ENCODE peak calls at places on chromosomes 13 and 19, in ten cellular contexts. G is SJSA1; Q is uterus; R is stimulated activated CD4-positive, alpha-beta T cell treated with anti-CD3 and anti-CD28 coated beads, Interleukin-1b, Interleukin-23, amount 100 ng/mL, for 24 hours; X is GM12865; A is EH; I is NCI-H1092; V is NCI-H1048; J is NCI-H345; U is mesothelial cell of epicardium. H is an unnamed sample.

GRCh38 chr19:34556500-34556899 is 74.9 kb downstream of the WTIP start:
- DNase-seq in G (no peak), Q (no peak), R (no peak), X (no peak), A (peak), I (peak), V (peak), J (no peak), U (no peak), H (no peak)

GRCh38 chr19:5700455-5701092 is 10.5 kb downstream of the RPL36 start:
- DNase-seq in G (no peak), Q (no peak), R (no peak), X (peak), A (no peak), I (no peak), V (no peak), J (no peak), U (no peak), H (no peak)

GRCh38 chr13:29722415-29722814 is 126.9 kb upstream of the SLC7A1 start:
- DNase-seq in G (no peak), Q (no peak), R (no peak), X (no peak), A (no peak), I (no peak), V (no peak), J (no peak), U (no peak), H (no peak)

GRCh38 chr13:98476538-98476966 is 100.4 kb downstream of the STK24 start:
- DNase-seq in G (peak), Q (peak), R (peak), X (peak), A (peak), I (no peak), V (no peak), J (no peak), U (no peak), H (no peak)

GRCh38 chr13:41649659-41650058 is 192.3 kb downstream of the RGCC start:
- DNase-seq in G (no peak), Q (no peak), R (no peak), X (no peak), A (peak), I (no peak), V (no peak), J (no peak), U (no peak), H (no peak)

GRCh38 chr19:35860436-35860817 is 3.7 kb downstream of the KIRREL2 start:
- DNase-seq in G (no peak), Q (no peak), R (no peak), X (no peak), A (no peak), I (no peak), V (no peak), J (no peak), U (no peak), H (no peak)

GRCh38 chr13:60790620-60791019 is 393.6 kb downstream of the TDRD3 start:
- DNase-seq in G (no peak), Q (peak), R (no peak), X (no peak), A (no peak), I (no peak), V (no peak), J (no peak), U (no peak), H (no peak)

GRCh38 chr19:41328157-41328817 is 18.3 kb downstream of the CCDC97 start:
- DNase-seq in G (peak), Q (no peak), R (no peak), X (peak), A (peak), I (no peak), V (no peak), J (no peak), U (no peak), H (no peak)

GRCh38 chr13:77909827-77910226 is 8.8 kb downstream of the EDNRB start:
- DNase-seq in G (no peak), Q (no peak), R (no peak), X (no peak), A (no peak), I (no peak), V (no peak), J (no peak), U (no peak), H (no peak)

GRCh38 chr13:47890146-47890814 is 110.8 kb downstream of the SUCLA2 start:
- DNase-seq in G (no peak), Q (no peak), R (no peak), X (no peak), A (peak), I (no peak), V (no peak), J (no peak), U (no peak), H (no peak)

GRCh38 chr13:30870049-30870884 is 35.8 kb upstream of the MEDAG start:
- DNase-seq in G (peak), Q (peak), R (no peak), X (peak), A (peak), I (no peak), V (peak), J (no peak), U (no peak), H (no peak)

GRCh38 chr19:6754136-6754535 is 13.1 kb downstream of the SH2D3A start:
- DNase-seq in G (no peak), Q (no peak), R (no peak), X (no peak), A (no peak), I (no peak), V (no peak), J (no peak), U (no peak), H (no peak)

H was measured in NCI-H1930.